ENCODE peak calls at places on chromosomes 5 and 9, in ten cellular contexts. H is sigmoid colon, K is coronary artery, A is fibroblast of the aortic adventitia, G is astrocyte of the cerebellum, R is heart left ventricle, B is foreskin fibroblast, P is OCI-LY7, U is neural progenitor cell, E is AG10803. W is an unnamed sample.

GRCh38 chr9:112753725-112754124 is 3.2 kb downstream of the SNX30 start:
- DNase-seq in H (no peak), K (no peak), A (peak; percentile 87), G (peak; percentile 73), R (no peak), B (peak; percentile 87), P (no peak), U (no peak), E (peak; percentile 84), W (no peak)

GRCh38 chr9:137339045-137339444 is 37.0 kb upstream of the NRARP start:
- DNase-seq in H (no peak), K (no peak), A (peak; percentile 26), G (no peak), R (no peak), B (peak; percentile 33), P (no peak), U (no peak), E (no peak), W (no peak)

GRCh38 chr9:80062581-80062980 is 490.8 kb downstream of the TLE4 start:
- DNase-seq in H (no peak), K (no peak), A (no peak), G (no peak), R (no peak), B (peak; percentile 22), P (no peak), U (no peak), E (no peak), W (no peak)

GRCh38 chr9:93801581-93802284 is 153.4 kb downstream of the BARX1 start:
- DNase-seq in H (no peak), K (no peak), A (no peak), G (no peak), R (no peak), B (no peak), P (no peak), U (no peak), E (no peak), W (no peak)

GRCh38 chr9:97563458-97564135 is 62.1 kb downstream of the TMOD1 start:
- DNase-seq in H (no peak), K (peak; percentile 73), A (peak; percentile 18), G (no peak), R (no peak), B (peak; percentile 8), P (no peak), U (no peak), E (no peak), W (no peak)

GRCh38 chr5:53480474-53481353 is at the start of gene FST:
- DNase-seq in H (no peak), K (no peak), A (peak; percentile 59), G (no peak), R (peak; percentile 57), B (peak; percentile 79), P (no peak), U (peak; percentile 88), E (no peak), W (no peak)

GRCh38 chr5:84181093-84181492 is 203.6 kb downstream of the EDIL3 start:
- DNase-seq in H (no peak), K (no peak), A (peak; percentile 12), G (peak; percentile 75), R (no peak), B (no peak), P (no peak), U (no peak), E (peak; percentile 29), W (no peak)

GRCh38 chr9:103991698-103992097 is 102.4 kb upstream of the SMC2 start:
- DNase-seq in H (no peak), K (no peak), A (peak; percentile 2), G (peak; percentile 5), R (no peak), B (no peak), P (no peak), U (no peak), E (no peak), W (no peak)

GRCh38 chr5:54095969-54096368 is 214.4 kb downstream of the ARL15 start:
- DNase-seq in H (no peak), K (no peak), A (no peak), G (no peak), R (no peak), B (no peak), P (no peak), U (no peak), E (no peak), W (no peak)

GRCh38 chr9:130445268-130445983 is 665 bp downstream of the ASS1 start:
- DNase-seq in H (peak; percentile 80), K (peak; percentile 91), A (peak; percentile 71), G (no peak), R (peak; percentile 77), B (peak; percentile 90), P (no peak), U (peak; percentile 50), E (peak; percentile 72), W (no peak)

GRCh38 chr9:135078361-135078821 is 9.1 kb upstream of the OLFM1 start:
- DNase-seq in H (peak; percentile 45), K (peak; percentile 49), A (no peak), G (no peak), R (no peak), B (no peak), P (no peak), U (no peak), E (no peak), W (no peak)

DNA sequence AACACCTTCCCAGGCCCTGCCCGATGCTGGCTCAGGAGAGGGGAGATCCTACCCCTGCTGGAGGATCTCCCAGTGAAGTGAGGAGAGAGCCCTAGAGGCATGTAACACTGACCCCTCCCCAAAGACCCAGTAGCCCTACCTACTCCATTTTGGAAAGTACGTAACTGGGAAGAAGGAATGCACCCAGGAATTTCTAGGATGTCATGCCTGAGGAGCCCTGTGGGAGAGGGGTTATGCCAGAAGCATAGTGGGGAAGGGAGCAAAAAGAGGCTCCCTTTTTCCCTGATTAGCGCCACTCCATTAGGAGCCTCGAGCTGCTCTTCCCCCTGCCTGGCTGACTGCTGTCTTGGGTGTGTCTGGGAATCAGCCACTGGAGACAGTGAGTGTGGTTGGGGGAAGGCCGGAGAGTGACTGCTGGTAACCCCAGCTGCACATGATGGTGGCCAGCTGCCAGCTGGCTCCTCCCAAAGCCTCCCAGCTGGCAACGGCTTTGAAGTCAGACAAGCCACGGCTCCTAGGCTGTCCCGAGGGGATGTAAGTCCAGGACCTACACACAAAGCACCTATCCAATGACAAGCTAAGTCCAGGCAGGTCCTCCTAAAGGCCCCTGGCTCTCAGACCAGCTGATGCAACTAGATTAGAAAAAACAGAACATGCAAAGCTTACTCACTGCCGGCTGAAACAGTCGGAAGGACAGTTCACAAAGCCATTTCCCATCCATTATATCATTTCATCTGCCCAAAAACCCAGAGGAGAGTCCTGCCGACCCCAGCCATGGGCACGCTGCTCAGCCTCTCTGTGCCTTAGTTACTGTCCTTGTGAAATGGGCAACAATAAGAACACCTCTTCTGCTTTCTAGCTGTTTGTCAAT is 136.5 kb upstream of the ABCA1 start:
- DNase-seq in H (peak; percentile 99), K (peak; percentile 93), A (peak; percentile 98), G (peak; percentile 76), R (peak; percentile 93), B (peak; percentile 99), P (peak; percentile 29), U (peak; percentile 61), E (peak; percentile 99), W (no peak)
- H3K4me3 ChIP-seq in H (no peak overlapping the region), K (peak overlapping the region; percentile 23), A (no peak overlapping the region), G (no peak overlapping the region), R (no peak overlapping the region), B (no peak overlapping the region), P (no peak overlapping the region), U (no peak overlapping the region), E (no peak overlapping the region), W (no peak overlapping the region)

DNA sequence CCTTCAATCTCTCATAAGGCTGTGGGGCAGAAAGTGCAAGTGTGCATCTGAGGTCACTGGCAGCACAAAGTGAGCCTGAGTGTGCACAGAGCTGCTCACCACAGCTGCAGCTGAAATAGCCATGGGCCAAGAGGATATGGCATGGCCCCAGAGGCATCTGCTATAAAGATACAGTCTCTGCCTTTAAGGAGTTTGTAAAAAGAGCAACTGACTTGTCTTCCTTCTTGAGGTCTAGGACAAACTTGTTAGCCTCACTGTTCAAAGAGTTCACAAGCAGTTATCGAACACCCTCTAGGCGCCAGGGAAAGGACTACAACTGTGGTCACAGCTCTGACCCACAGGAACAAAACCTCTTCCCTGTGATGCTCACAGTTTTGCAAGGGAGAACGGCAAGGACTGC is 190.0 kb upstream of the TRIM32 start:
- DNase-seq in H (no peak), K (no peak), A (peak; percentile 40), G (no peak), R (no peak), B (peak; percentile 61), P (no peak), U (no peak), E (peak; percentile 41), W (no peak)
- TF ChIP-seq CTCF in H (no peak), K (no peak), A (peak; percentile 30), G (peak; percentile 10), R (peak; percentile 16), B (no peak), P (no peak), U (no peak), E (peak; percentile 50), W (no peak)

DNA sequence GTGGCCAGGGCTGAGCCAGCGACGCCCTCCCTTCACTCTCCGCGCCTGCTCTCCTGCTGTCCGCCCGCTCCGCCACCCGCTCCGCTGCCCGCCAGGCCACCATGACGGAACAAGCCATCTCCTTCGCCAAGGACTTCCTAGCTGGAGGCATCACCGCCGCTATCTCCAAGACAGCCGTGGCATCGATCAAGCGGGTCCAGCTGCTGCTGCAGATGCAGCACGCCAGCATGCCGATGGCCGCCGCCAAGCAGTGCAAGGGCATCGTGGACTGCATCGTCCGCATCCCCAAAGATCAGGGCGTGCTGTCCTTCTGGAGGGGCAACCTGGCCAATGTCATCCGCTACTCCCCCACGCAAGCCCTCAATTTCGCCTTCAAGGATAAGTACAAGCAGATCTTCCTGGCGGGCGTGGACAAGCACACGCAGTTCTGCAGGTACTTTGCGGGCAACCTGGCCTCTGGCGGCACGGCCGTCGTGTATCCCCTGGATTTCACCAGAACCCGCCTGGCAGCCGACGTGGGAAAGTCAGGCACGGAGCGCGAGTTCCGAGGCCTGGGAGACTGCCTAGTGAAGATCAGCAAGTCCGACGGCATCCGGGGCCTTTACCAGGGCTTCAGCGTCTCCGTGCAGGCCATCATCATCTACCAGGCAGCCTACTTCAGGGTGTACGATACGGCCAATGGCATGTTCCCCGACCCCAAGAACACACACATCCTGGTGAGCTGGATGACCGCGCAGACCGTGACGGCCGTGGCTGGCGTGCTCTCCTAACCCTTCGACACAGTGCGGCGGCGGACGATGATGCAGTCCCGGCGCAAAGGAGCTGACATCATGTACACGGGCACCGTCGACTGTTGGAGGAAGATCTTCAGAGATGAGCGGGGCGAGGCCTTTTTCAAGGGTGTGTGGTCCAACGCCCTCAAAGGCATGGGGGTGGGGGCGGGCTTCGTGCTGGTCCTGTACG is 1130.4 kb upstream of the ACO1 start:
- DNase-seq in H (no peak), K (no peak), A (no peak), G (no peak), R (peak; percentile 47), B (no peak), P (no peak), U (no peak), E (no peak), W (no peak)
- H3K4me3 ChIP-seq in H (no peak overlapping the region), K (no peak overlapping the region), A (no peak overlapping the region), G (no peak overlapping the region), R (no peak overlapping the region), B (no peak overlapping the region), P (no peak overlapping the region), U (no peak overlapping the region), E (no peak overlapping the region), W (no peak overlapping the region)

DNA sequence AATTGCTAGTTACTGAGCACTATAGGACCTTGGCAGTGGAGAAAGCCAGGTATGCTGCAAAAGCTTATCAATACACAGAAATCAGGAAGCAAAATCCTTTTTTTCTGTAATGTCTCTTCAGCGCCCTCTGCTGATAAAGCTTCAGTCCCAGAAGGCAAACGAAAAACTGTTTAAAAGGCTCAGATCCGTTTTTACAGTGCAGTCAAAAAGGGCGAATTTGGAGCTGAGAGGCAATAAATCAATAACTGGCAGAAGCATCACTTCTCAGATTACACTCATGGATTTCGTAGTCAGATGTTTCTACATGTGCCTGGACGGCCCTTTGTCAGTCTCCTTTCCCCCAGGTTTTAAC is 1.1 kb upstream of the MAN2A1 start:
- DNase-seq in H (no peak), K (no peak), A (no peak), G (no peak), R (no peak), B (peak; percentile 53), P (peak; percentile 75), U (peak; percentile 51), E (no peak), W (peak; percentile 41)
- TF ChIP-seq CTCF in H (no peak), K (peak; percentile 10), A (peak; percentile 41), G (peak; percentile 41), R (peak; percentile 30), B (peak; percentile 19), P (peak; percentile 92), U (peak; percentile 63), E (peak; percentile 43), W (peak; percentile 67)